ENCODE peak calls at places on chromosomes 1 and 21, in four cellular contexts. H is psoas muscle; P is left ventricle myocardium inferior; E is CD8-positive, alpha-beta T cell. U is an unnamed sample. For H3K4me1, the result is how much of the 10 kb centered on the place peaks cover.

GRCh38 chr1:115175596-115175995 is 86.3 kb upstream of the TSPAN2 start:
- DNase-seq in H (no peak), P (no peak), E (no peak), U (no peak)

GRCh38 chr1:167325151-167325550 is 104.5 kb downstream of the POU2F1 start:
- DNase-seq in H (no peak), P (no peak), E (no peak), U (no peak)

GRCh38 chr1:221164029-221164428 is 284.8 kb downstream of the HLX start:
- DNase-seq in H (no peak), P (no peak), E (no peak), U (no peak)

GRCh38 chr1:35882945-35883680 is at the start of gene AGO1:
- DNase-seq in H (peak), P (peak), E (peak), U (peak)

GRCh38 chr1:198462365-198463025 is 78.0 kb downstream of the ATP6V1G3 start:
- DNase-seq in H (no peak), P (no peak), E (no peak), U (no peak)

GRCh38 chr1:91502138-91502881 is 1.7 kb downstream of the CDC7 start:
- DNase-seq in H (no peak), P (no peak), E (no peak), U (no peak)

GRCh38 chr21:45042664-45043161 is 31.7 kb upstream of the ADARB1 start:
- DNase-seq in H (no peak), P (no peak), E (no peak), U (no peak)

GRCh38 chr1:230144765-230145504 is 77.9 kb downstream of the GALNT2 start:
- DNase-seq in H (no peak), P (no peak), E (no peak), U (no peak)

GRCh38 chr1:34113887-34114286 is 51.1 kb downstream of the CSMD2 start:
- DNase-seq in H (no peak), P (no peak), E (no peak), U (no peak)

GRCh38 chr1:37932759-37933158 is 14.1 kb downstream of the INPP5B start:
- DNase-seq in H (no peak), P (no peak), E (no peak), U (no peak)

GRCh38 chr21:42513985-42514882 is 582 bp downstream of the SLC37A1 start:
- DNase-seq in H (peak), P (peak), E (peak), U (no peak)

GRCh38 chr21:42974832-42975820 is 764 bp downstream of the PKNOX1 start:
- DNase-seq in H (peak), P (peak), E (peak), U (no peak)

GRCh38 chr1:192512426-192513125 is 63.0 kb upstream of the RGS1 start:
- DNase-seq in H (no peak), P (no peak), E (no peak), U (no peak)

GRCh38 chr1:206575165-206575893 is 36.9 kb downstream of the EIF2D start:
- DNase-seq in H (no peak), P (peak), E (no peak), U (no peak)

GRCh38 chr1:17239420-17239819 is 9.5 kb upstream of the PADI3 start:
- DNase-seq in H (peak), P (no peak), E (no peak), U (no peak)

GRCh38 chr1:33176362-33176850 is 5.4 kb downstream of the TRIM62 start:
- DNase-seq in H (peak), P (no peak), E (no peak), U (no peak)

GRCh38 chr1:200345516-200345915 is 64.3 kb downstream of the ZNF281 start:
- DNase-seq in H (no peak), P (no peak), E (no peak), U (no peak)

GRCh38 chr21:39125752-39126485 is 57.3 kb downstream of the PSMG1 start:
- DNase-seq in H (peak), P (no peak), E (no peak), U (no peak)

GRCh38 chr1:204565617-204566582 is 49.7 kb downstream of the MDM4 start:
- DNase-seq in H (no peak), P (no peak), E (peak), U (no peak)

GRCh38 chr1:147809236-147809635 is 48.8 kb upstream of the GJA5 start:
- DNase-seq in H (no peak), P (no peak), E (no peak), U (no peak)

GRCh38 chr1:30452170-30452569 is 271.2 kb downstream of the MATN1 start:
- DNase-seq in H (no peak), P (no peak), E (no peak), U (no peak)
- H3K4me1 ChIP-seq in H (under half), P (under half), E (under half), U (under half)

DNA sequence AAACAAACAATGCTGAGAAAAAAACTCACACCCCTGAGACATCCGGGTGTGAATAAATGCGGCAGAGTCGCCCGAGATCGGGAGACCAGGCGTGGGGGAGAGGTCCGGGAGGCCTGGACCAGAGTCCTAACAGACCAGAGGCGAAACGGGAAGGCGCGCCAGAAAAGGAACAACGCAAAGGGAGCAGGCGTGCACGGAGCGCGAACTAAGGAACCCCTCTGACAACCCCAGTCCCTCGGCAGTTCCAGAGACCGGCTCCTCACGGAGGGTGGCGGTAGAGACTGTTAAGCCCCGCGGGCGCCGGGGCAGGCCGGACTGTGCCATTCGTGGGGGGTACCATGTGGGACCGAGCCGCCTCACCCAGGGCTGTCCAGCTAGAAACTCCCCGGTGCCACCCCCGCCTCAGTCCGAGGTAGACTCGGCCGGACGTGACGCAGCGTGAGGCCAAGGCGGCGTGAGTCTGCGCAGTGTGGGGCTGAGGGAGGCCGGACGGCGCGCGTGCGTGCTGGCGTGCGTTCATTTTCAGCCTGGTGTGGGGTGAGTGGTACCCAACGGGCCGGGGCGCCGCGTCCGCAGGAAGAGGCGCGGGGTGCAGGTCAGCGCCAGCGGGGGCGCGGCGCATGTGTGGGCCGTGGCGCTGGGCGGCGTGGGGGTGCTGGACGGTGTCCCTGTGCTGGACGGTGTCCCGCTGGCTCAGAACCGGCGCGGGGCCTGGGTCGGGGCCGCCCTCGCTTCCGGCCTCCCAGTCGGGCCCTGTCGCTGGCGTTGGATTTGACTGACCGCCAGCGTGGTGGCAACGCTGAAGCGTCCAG is at the start of gene PARK7:
- DNase-seq in H (peak), P (peak), E (peak), U (peak)
- TF ChIP-seq CTCF in H (peak), P (peak), E (peak), U (peak)

DNA sequence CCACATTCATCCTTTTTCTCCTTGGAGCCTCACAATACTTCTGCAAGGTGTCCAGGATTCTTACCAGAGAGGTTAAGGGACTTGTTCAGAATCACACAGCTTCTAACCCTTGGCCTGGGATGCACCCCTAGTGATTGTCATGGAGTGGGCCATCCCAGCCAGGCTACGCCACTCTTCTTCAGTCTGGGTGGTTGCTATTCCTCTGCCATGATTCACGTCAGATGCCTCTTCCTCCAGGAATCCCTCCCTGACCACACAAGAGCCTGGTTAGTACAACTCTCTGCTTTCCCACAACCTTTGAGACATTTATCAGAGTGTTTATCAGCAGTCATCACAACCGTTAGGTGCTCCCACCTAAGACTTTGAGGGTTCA is 121.8 kb downstream of the EPHB2 start:
- DNase-seq in H (no peak), P (no peak), E (no peak), U (no peak)
- H3K27ac ChIP-seq in H (no peak), P (no peak), E (no peak), U (no peak)

GRCh38 chr1:223842784-223843183 is 3.0 kb downstream of the TP53BP2 start:
- DNase-seq in H (no peak), P (no peak), E (no peak), U (no peak)

GRCh38 chr1:223837687-223838086 is 8.1 kb downstream of the TP53BP2 start:
- DNase-seq in H (no peak), P (no peak), E (no peak), U (no peak)

GRCh38 chr1:223838125-223838854 is 7.5 kb downstream of the TP53BP2 start:
- DNase-seq in H (no peak), P (no peak), E (no peak), U (no peak)

GRCh38 chr1:223837206-223837605 is 8.5 kb downstream of the TP53BP2 start:
- DNase-seq in H (no peak), P (no peak), E (no peak), U (no peak)

DNA sequence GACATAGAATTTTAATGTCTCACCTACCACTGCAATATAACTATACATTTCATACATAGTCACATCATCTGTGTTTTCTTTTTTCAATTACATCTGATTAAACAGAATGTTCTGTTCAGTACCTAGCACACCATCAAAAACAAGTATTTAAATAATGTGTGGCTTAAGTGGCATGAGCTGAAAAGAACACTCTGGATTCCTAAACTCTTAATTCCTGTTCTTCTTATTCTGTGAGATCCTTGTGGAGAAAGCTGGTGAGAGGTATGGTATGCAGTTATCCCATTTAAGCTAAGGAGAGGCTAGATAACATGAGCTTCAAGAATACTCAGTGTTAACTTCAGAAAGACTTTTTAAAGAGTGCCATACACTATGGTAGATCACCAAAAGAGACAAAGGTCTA is 5.5 kb downstream of the TP53BP2 start:
- DNase-seq in H (no peak), P (no peak), E (no peak), U (no peak)
- H3K4me1 ChIP-seq in H (half or more), P (half or more), E (under half), U (half or more)

DNA sequence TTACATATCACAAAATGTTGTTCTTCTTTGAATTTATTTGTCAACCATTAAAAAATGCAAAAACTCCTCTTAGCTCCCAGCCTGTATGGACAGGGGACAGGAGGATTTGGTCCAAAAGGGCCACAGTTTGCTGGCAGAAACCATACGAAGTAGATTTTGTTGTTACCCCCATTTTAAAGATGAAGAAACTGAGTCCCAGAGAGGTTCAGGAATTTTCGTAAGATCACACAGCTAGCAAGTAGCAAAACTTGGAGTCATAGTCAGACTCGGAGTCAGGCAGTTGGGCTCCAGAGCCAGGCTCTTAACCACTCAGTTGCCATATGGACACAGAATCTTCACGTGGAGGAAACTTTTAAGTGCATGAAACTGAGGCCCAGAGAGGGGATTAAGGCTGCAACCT is 91.4 kb downstream of the TAS1R2 start:
- DNase-seq in H (no peak), P (no peak), E (no peak), U (no peak)
- TF ChIP-seq CTCF in H (no peak), P (no peak), E (no peak), U (no peak)

GRCh38 chr1:184576822-184577790 is 177.6 kb downstream of the EDEM3 start:
- DNase-seq in H (no peak), P (no peak), E (no peak), U (no peak)
- H3K27ac ChIP-seq in H (peak), P (peak), E (no peak), U (no peak)

GRCh38 chr21:41316641-41317392 is at the start of gene FAM3B:
- DNase-seq in H (no peak), P (no peak), E (no peak), U (no peak)
- H3K4me1 ChIP-seq in H (under half), P (under half), E (under half), U (under half)

DNA sequence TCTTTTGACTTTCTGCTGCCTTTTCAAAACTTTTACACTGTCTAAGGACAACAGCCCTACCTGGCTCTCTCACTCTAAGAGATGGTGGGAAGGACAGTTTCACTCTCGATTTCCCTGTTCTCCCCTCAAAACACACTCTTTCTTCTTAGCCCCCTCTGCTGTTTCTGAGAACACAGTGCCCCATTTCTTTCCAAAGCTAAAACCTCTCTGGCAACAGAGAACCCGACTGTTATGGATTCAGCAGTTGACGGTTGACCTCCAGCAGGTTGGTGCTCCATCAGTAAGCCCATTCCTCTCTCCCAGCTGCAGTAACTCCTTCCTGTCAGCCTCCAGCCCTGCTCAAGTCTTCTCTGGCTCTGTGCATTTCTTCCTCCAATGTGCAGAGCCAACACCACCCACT is 88.2 kb upstream of the ABCD3 start:
- DNase-seq in H (no peak), P (no peak), E (no peak), U (no peak)
- TF ChIP-seq CTCF in H (no peak), P (peak), E (no peak), U (peak)